ENCODE peak calls at places on chromosome 10, in ten cellular contexts. V, O, G, D, F, J, L, N, K and Y are unnamed samples.
A peak's percentile ranks its signal among the peaks of the same experiment; 100 is the strongest.

GRCh38 chr10:50393784-50394183 is 142.5 kb upstream of the ASAH2 start:
- DNase-seq in V (no peak), O (no peak), G (no peak), D (peak; percentile 92), F (no peak), J (no peak), L (peak; percentile 55), N (no peak), K (no peak), Y (no peak)

GRCh38 chr10:129964611-129965417 is 740 bp upstream of the EBF3 start:
- DNase-seq in V (no peak), O (peak; percentile 40), G (no peak), D (no peak), F (no peak), J (no peak), L (no peak), N (peak; percentile 73), K (no peak), Y (no peak)

GRCh38 chr10:71187600-71187999 is 24.8 kb upstream of the UNC5B start:
- DNase-seq in V (peak; percentile 84), O (no peak), G (peak; percentile 57), D (no peak), F (no peak), J (no peak), L (no peak), N (no peak), K (no peak), Y (no peak)

GRCh38 chr10:70498970-70499828 is 20.6 kb downstream of the PALD1 start:
- DNase-seq in V (no peak), O (no peak), G (no peak), D (no peak), F (no peak), J (no peak), L (no peak), N (no peak), K (no peak), Y (no peak)

GRCh38 chr10:33800545-33800944 is 466.1 kb upstream of the NRP1 start:
- DNase-seq in V (no peak), O (no peak), G (no peak), D (no peak), F (no peak), J (no peak), L (peak; percentile 44), N (no peak), K (no peak), Y (no peak)

GRCh38 chr10:89389254-89389653 is 3.2 kb upstream of the IFIT1 start:
- DNase-seq in V (no peak), O (no peak), G (no peak), D (no peak), F (no peak), J (no peak), L (no peak), N (no peak), K (no peak), Y (no peak)

GRCh38 chr10:48670978-48671913 is 13.4 kb upstream of the WDFY4 start:
- DNase-seq in V (no peak), O (no peak), G (no peak), D (no peak), F (no peak), J (no peak), L (no peak), N (no peak), K (no peak), Y (peak; percentile 59)

GRCh38 chr10:7610651-7611389 is 55.9 kb downstream of the ITIH5 start:
- DNase-seq in V (peak; percentile 30), O (peak; percentile 70), G (peak; percentile 47), D (no peak), F (no peak), J (no peak), L (no peak), N (peak; percentile 84), K (no peak), Y (peak; percentile 44)

GRCh38 chr10:120453886-120454285 is 3.1 kb upstream of the PLPP4 start:
- DNase-seq in V (no peak), O (no peak), G (no peak), D (no peak), F (no peak), J (no peak), L (no peak), N (no peak), K (no peak), Y (no peak)

GRCh38 chr10:38118072-38118807 is 24.1 kb downstream of the ZNF37A start:
- DNase-seq in V (no peak), O (no peak), G (no peak), D (no peak), F (no peak), J (no peak), L (no peak), N (no peak), K (no peak), Y (no peak)

GRCh38 chr10:90344226-90344625 is 513.6 kb downstream of the HTR7 start:
- DNase-seq in V (no peak), O (no peak), G (no peak), D (no peak), F (no peak), J (no peak), L (no peak), N (no peak), K (no peak), Y (no peak)

GRCh38 chr10:23702977-23703414 is 264.1 kb downstream of the OTUD1 start:
- DNase-seq in V (peak; percentile 81), O (peak; percentile 16), G (peak; percentile 23), D (peak; percentile 63), F (peak; percentile 51), J (no peak), L (peak; percentile 78), N (peak; percentile 66), K (peak; percentile 62), Y (peak; percentile 47)

GRCh38 chr10:95221124-95221523 is 27.1 kb downstream of the ACSM6 start:
- DNase-seq in V (no peak), O (no peak), G (no peak), D (no peak), F (no peak), J (no peak), L (peak; percentile 76), N (no peak), K (no peak), Y (no peak)

GRCh38 chr10:47015404-47015803 is 104.2 kb downstream of the PTPN20 start:
- DNase-seq in V (no peak), O (no peak), G (no peak), D (no peak), F (no peak), J (no peak), L (no peak), N (no peak), K (no peak), Y (no peak)

GRCh38 chr10:17523917-17524316 is 69.5 kb upstream of the ST8SIA6 start:
- DNase-seq in V (no peak), O (no peak), G (no peak), D (no peak), F (no peak), J (no peak), L (no peak), N (no peak), K (no peak), Y (peak; percentile 66)
- H3K4me1 ChIP-seq in V (no peaks in the 10 kb centered on the region), O (no peaks in the 10 kb centered on the region), G (no peaks in the 10 kb centered on the region), D (no peaks in the 10 kb centered on the region), F (no peaks in the 10 kb centered on the region), J (no peaks in the 10 kb centered on the region), L (no peaks in the 10 kb centered on the region), N (no peaks in the 10 kb centered on the region), K (no peaks in the 10 kb centered on the region), Y (no peaks in the 10 kb centered on the region)

GRCh38 chr10:98463022-98463421 is 16.3 kb upstream of the HPS1 start:
- DNase-seq in V (no peak), O (no peak), G (no peak), D (no peak), F (no peak), J (no peak), L (no peak), N (no peak), K (no peak), Y (no peak)

GRCh38 chr10:98461500-98461842 is 14.7 kb upstream of the HPS1 start:
- DNase-seq in V (no peak), O (no peak), G (no peak), D (no peak), F (no peak), J (no peak), L (no peak), N (no peak), K (no peak), Y (no peak)

GRCh38 chr10:98466916-98467505 is 20.3 kb upstream of the HPS1 start:
- DNase-seq in V (no peak), O (no peak), G (no peak), D (no peak), F (no peak), J (no peak), L (no peak), N (no peak), K (no peak), Y (no peak)

GRCh38 chr10:98465866-98466265 is 19.1 kb upstream of the HPS1 start:
- DNase-seq in V (no peak), O (no peak), G (no peak), D (no peak), F (no peak), J (no peak), L (no peak), N (no peak), K (no peak), Y (no peak)

GRCh38 chr10:98463976-98464754 is 17.4 kb upstream of the HPS1 start:
- DNase-seq in V (no peak), O (no peak), G (no peak), D (no peak), F (no peak), J (no peak), L (no peak), N (no peak), K (no peak), Y (no peak)
- H3K4me1 ChIP-seq in V (peaks cover 30% of the 10 kb centered on the region), O (peaks cover 10% of the 10 kb centered on the region), G (peaks cover 16% of the 10 kb centered on the region), D (no peaks in the 10 kb centered on the region), F (peaks cover 6% of the 10 kb centered on the region), J (no peaks in the 10 kb centered on the region), L (peaks cover 17% of the 10 kb centered on the region), N (no peaks in the 10 kb centered on the region), K (no peaks in the 10 kb centered on the region), Y (peaks cover 13% of the 10 kb centered on the region)

DNA sequence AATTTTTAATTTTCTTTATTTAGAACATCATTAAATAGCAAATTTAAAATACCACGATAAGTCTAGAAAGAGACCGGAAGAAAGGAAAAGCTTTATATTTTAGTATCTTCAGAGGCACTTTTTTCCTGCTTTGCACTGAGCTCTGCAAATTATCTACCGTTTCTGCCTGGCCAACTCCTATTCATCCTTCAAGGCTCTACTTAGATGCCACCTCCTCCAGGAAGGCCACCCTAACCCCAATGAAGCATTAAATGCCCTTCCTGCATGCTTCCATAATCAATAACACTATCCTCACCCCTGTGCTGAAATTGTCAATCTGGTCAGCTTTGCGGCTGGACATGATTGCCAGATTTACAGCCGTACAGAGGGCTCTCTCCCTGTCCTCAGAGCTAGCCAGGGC is 141.8 kb upstream of the CHST15 start:
- DNase-seq in V (no peak), O (no peak), G (no peak), D (no peak), F (no peak), J (no peak), L (no peak), N (no peak), K (no peak), Y (no peak)
- H3K4me1 ChIP-seq in V (no peaks in the 10 kb centered on the region), O (no peaks in the 10 kb centered on the region), G (peaks cover 17% of the 10 kb centered on the region), D (no peaks in the 10 kb centered on the region), F (no peaks in the 10 kb centered on the region), J (no peaks in the 10 kb centered on the region), L (no peaks in the 10 kb centered on the region), N (no peaks in the 10 kb centered on the region), K (no peaks in the 10 kb centered on the region), Y (no peaks in the 10 kb centered on the region)

GRCh38 chr10:62056660-62057059 is 155.2 kb downstream of the ARID5B start:
- DNase-seq in V (no peak), O (no peak), G (no peak), D (no peak), F (no peak), J (no peak), L (no peak), N (no peak), K (no peak), Y (no peak)
- H3K4me1 ChIP-seq in V (peaks cover 27% of the 10 kb centered on the region), O (peaks cover 72% of the 10 kb centered on the region), G (peaks cover 100% of the 10 kb centered on the region), D (peaks cover 2% of the 10 kb centered on the region), F (no peaks in the 10 kb centered on the region), J (peaks cover 35% of the 10 kb centered on the region), L (peaks cover 49% of the 10 kb centered on the region), N (no peaks in the 10 kb centered on the region), K (no peaks in the 10 kb centered on the region), Y (peaks cover 88% of the 10 kb centered on the region)